ENCODE peak calls at places on chromosomes 7 and 10, in nine cellular contexts. D is transverse colon; Y is cardiac muscle cell; G is prostate gland; P is CD8-positive, alpha-beta T cell; Q is lung; V is lower lobe of right lung; K is AG04450; W is astrocyte. O is an unnamed sample.

GRCh38 chr10:70355234-70356021 is 27.0 kb downstream of the LRRC20 start:
- DNase-seq in W (no peak), Y (peak; percentile 29), Q (no peak), P (no peak), D (peak; percentile 27), K (no peak), V (no peak), G (no peak), O (no peak)

GRCh38 chr10:1663226-1663625 is 74.1 kb downstream of the ADARB2 start:
- DNase-seq in G (no peak), P (no peak), D (no peak), Q (no peak), W (no peak), V (no peak), K (no peak), Y (no peak), O (no peak)

GRCh38 chr7:108418941-108419340 is 37.3 kb downstream of the NRCAM start:
- DNase-seq in P (no peak), D (no peak), Y (peak; percentile 53), V (no peak), W (no peak), K (no peak), Q (no peak), G (no peak), O (no peak)

GRCh38 chr10:76779821-76780281 is 857.8 kb downstream of the KCNMA1 start:
- DNase-seq in P (no peak), W (no peak), G (no peak), D (no peak), K (no peak), Q (no peak), V (no peak), Y (no peak), O (no peak)

GRCh38 chr7:95028683-95029082 is 121.3 kb downstream of the PPP1R9A start:
- DNase-seq in D (no peak), K (no peak), V (no peak), G (no peak), Y (no peak), Q (no peak), W (no peak), P (no peak), O (no peak)

GRCh38 chr10:48466611-48467240 is 138.1 kb downstream of the ARHGAP22 start:
- DNase-seq in K (no peak), V (no peak), P (no peak), W (no peak), D (no peak), Q (no peak), G (no peak), Y (peak; percentile 20), O (no peak)

GRCh38 chr7:55351263-55351662 is 13.9 kb upstream of the LANCL2 start:
- DNase-seq in G (no peak), D (no peak), Q (no peak), Y (no peak), V (no peak), K (no peak), W (no peak), P (no peak), O (no peak)

GRCh38 chr10:124114696-124115095 is 21.3 kb upstream of the CHST15 start:
- DNase-seq in K (no peak), V (no peak), P (no peak), D (no peak), G (no peak), Q (no peak), Y (no peak), W (no peak), O (no peak)

GRCh38 chr10:48463318-48464003 is 141.4 kb downstream of the ARHGAP22 start:
- DNase-seq in D (no peak), V (no peak), G (no peak), K (no peak), P (no peak), Q (no peak), W (no peak), Y (no peak), O (no peak)

GRCh38 chr10:317219-317868 is 182.1 kb downstream of the ZMYND11 start:
- DNase-seq in G (no peak), K (peak; percentile 74), Q (peak; percentile 43), W (peak; percentile 80), Y (peak; percentile 84), V (no peak), D (peak; percentile 17), P (no peak), O (no peak)

GRCh38 chr7:69780377-69780776 is 182.1 kb downstream of the AUTS2 start:
- DNase-seq in Y (peak; percentile 25), Q (no peak), G (no peak), W (peak; percentile 58), P (no peak), V (no peak), K (no peak), D (no peak), O (no peak)

GRCh38 chr7:76047305-76047810 is 442 bp downstream of the STYXL1 start:
- DNase-seq in Q (no peak), P (no peak), V (no peak), G (no peak), K (no peak), D (no peak), Y (peak; percentile 14), W (no peak), O (peak; percentile 12)

GRCh38 chr10:124993728-124994451 is 52.0 kb downstream of the ZRANB1 start:
- DNase-seq in P (no peak), Y (no peak), K (no peak), D (no peak), G (no peak), V (peak; percentile 39), W (no peak), Q (peak; percentile 22), O (no peak)

GRCh38 chr10:35079763-35080162 is 10.4 kb downstream of the CUL2 start:
- DNase-seq in D (no peak), W (peak; percentile 73), V (no peak), P (no peak), Q (no peak), Y (peak; percentile 72), K (no peak), G (no peak), O (peak; percentile 65)

GRCh38 chr7:33909312-33909711 is 4.0 kb downstream of the BMPER start:
- DNase-seq in W (no peak), D (no peak), Q (no peak), Y (no peak), P (no peak), V (no peak), G (no peak), K (no peak), O (no peak)

GRCh38 chr7:92404170-92404614 is 43.1 kb upstream of the GATAD1 start:
- DNase-seq in P (peak; percentile 13), Q (no peak), D (no peak), V (no peak), W (no peak), G (no peak), Y (peak; percentile 10), K (no peak), O (no peak)

GRCh38 chr7:87013136-87013840 is 46.2 kb downstream of the ELAPOR2 start:
- DNase-seq in D (no peak), Q (no peak), K (no peak), W (no peak), V (no peak), Y (no peak), G (no peak), P (no peak), O (no peak)

GRCh38 chr10:96765406-96766240 is 45.3 kb upstream of the PIK3AP1 start:
- DNase-seq in D (peak; percentile 86), G (peak; percentile 41), Y (peak; percentile 61), P (peak; percentile 67), Q (peak; percentile 57), K (no peak), W (peak; percentile 31), V (peak; percentile 82), O (peak; percentile 39)

GRCh38 chr10:4316166-4316810 is 509.7 kb upstream of the AKR1E2 start:
- DNase-seq in G (no peak), Q (no peak), P (no peak), D (no peak), W (peak; percentile 95), Y (peak; percentile 87), K (peak; percentile 4), V (no peak), O (no peak)
- H3K27ac ChIP-seq in G (no peak overlapping the region), Q (no peak overlapping the region), P (no peak overlapping the region), D (no peak overlapping the region), W (peak overlapping the region; percentile 73), Y (no peak overlapping the region), K (no peak overlapping the region), V (no peak overlapping the region), O (no peak overlapping the region)

DNA sequence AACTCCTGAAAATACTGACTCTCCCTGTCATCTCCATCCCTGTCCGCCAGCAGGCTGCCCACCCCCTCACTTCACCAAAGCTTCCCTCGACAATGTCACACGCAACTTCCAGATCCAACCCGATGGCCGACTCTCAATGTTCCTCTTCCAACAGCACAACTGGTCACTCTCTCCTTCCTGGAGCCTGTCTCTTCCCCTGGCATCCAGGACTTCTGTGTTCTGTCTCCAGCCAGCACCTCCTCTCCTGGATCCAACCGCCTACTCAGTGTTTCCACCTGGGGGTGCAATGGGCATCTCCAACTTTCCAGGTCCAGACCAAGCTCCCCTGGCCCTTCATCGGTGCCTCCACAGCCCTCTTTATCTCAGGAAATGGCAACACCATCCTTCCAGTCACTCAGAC is 8.6 kb downstream of the CPA5 start:
- DNase-seq in W (no peak), D (no peak), Y (no peak), P (no peak), V (no peak), K (no peak), G (no peak), Q (no peak), O (no peak)
- TF ChIP-seq CTCF in W (no peak), D (no peak), Y (no peak), P (no peak), V (no peak), K (no peak), G (no peak), Q (no peak), O (peak; percentile 28)

GRCh38 chr7:36210542-36210941 is 57.5 kb downstream of the EEPD1 start:
- DNase-seq in D (no peak), W (no peak), G (no peak), V (no peak), Q (no peak), P (no peak), K (no peak), Y (no peak), O (no peak)
- H3K27ac ChIP-seq in D (peak overlapping the region; percentile 42), W (no peak overlapping the region), G (no peak overlapping the region), V (no peak overlapping the region), Q (no peak overlapping the region), P (no peak overlapping the region), K (peak overlapping the region; percentile 59), Y (no peak overlapping the region), O (no peak overlapping the region)

DNA sequence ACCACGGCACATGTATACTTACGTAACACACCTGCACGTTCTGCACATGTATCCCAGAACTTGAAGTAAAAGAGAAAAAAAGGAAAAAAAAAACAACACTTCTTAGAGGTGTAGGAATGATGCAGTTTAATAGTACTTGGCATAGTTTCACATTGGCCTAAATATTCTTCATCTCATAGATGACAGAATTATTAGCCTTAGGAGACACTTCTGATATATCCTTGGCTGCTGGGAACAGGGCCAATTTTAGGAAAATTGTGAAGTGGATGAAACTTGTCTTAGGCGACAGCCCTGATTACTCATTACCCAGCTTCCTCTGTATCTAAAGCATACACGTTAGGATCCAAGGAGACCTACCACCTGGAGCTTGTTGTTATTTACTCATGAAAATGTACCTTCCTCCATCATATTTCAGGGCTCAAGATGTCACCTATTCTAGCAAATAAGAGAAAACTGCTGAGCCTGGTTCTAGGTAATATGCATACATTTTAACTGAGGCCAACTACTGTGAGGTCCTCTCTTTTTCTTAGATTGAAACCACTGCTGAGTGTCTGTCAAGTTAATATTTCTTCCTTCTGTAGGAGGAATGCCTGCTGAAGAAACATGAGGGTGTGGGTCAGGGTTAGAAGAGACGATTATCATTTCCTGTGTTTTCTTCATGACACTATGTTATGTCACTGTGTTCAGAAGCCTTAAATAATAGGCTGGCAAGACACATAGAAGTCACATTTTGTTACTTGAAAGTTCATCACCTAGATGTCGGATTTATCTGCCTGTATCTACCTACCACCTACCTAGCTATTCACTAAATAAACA is 44.3 kb downstream of the CPED1 start:
- DNase-seq in Q (no peak), Y (no peak), D (no peak), V (no peak), W (no peak), G (no peak), K (no peak), P (no peak), O (no peak)
- TF ChIP-seq CTCF in Q (no peak), Y (no peak), D (no peak), V (no peak), W (no peak), G (no peak), K (no peak), P (no peak), O (no peak)

O was measured in foreskin keratinocyte.